ENCODE peak calls at places on chromosomes 13 and 19, in seven cellular contexts. N is B cell, Z is stomach, G is lower lobe of right lung, F is adrenal gland, J is left ventricle myocardium inferior, W is lower leg skin. H is an unnamed sample.

GRCh38 chr19:16252459-16253205 is 54.9 kb downstream of the AP1M1 start:
- DNase-seq in N (peak; percentile 70), Z (no peak), G (peak; percentile 67), F (peak; percentile 60), J (peak; percentile 38), W (no peak), H (no peak)

GRCh38 chr13:62060570-62060969 is 644.9 kb upstream of the PCDH20 start:
- DNase-seq in N (no peak), Z (no peak), G (no peak), F (no peak), J (no peak), W (no peak), H (no peak)

GRCh38 chr13:29441301-29441700 is 154.2 kb downstream of the SLC7A1 start:
- DNase-seq in N (no peak), Z (no peak), G (no peak), F (no peak), J (no peak), W (no peak), H (no peak)

GRCh38 chr19:40571005-40571318 is 5.7 kb upstream of the SHKBP1 start:
- DNase-seq in N (no peak), Z (no peak), G (no peak), F (no peak), J (no peak), W (no peak), H (no peak)

GRCh38 chr19:9914315-9915207 is 21.8 kb downstream of the OLFM2 start:
- DNase-seq in N (peak; percentile 78), Z (peak; percentile 72), G (peak; percentile 76), F (peak; percentile 86), J (peak; percentile 68), W (peak; percentile 93), H (peak; percentile 83)

GRCh38 chr13:110524484-110525254 is 36.9 kb downstream of the RAB20 start:
- DNase-seq in N (no peak), Z (peak; percentile 62), G (peak; percentile 76), F (no peak), J (peak; percentile 86), W (no peak), H (no peak)

GRCh38 chr13:102870677-102871415 is 25.0 kb downstream of the ERCC5 start:
- DNase-seq in N (peak; percentile 56), Z (peak; percentile 56), G (peak; percentile 62), F (peak; percentile 78), J (peak; percentile 37), W (no peak), H (peak; percentile 77)

GRCh38 chr13:32961724-32962123 is 54.5 kb upstream of the KL start:
- DNase-seq in N (no peak), Z (no peak), G (no peak), F (no peak), J (no peak), W (no peak), H (no peak)

GRCh38 chr19:1856698-1857603 is 6.4 kb downstream of the KLF16 start:
- DNase-seq in N (peak; percentile 95), Z (peak; percentile 92), G (peak; percentile 92), F (peak; percentile 96), J (peak; percentile 82), W (peak; percentile 97), H (no peak)

GRCh38 chr19:50567052-50567841 is 988 bp downstream of the LRRC4B start:
- DNase-seq in N (peak; percentile 66), Z (no peak), G (no peak), F (no peak), J (no peak), W (no peak), H (no peak)

DNA sequence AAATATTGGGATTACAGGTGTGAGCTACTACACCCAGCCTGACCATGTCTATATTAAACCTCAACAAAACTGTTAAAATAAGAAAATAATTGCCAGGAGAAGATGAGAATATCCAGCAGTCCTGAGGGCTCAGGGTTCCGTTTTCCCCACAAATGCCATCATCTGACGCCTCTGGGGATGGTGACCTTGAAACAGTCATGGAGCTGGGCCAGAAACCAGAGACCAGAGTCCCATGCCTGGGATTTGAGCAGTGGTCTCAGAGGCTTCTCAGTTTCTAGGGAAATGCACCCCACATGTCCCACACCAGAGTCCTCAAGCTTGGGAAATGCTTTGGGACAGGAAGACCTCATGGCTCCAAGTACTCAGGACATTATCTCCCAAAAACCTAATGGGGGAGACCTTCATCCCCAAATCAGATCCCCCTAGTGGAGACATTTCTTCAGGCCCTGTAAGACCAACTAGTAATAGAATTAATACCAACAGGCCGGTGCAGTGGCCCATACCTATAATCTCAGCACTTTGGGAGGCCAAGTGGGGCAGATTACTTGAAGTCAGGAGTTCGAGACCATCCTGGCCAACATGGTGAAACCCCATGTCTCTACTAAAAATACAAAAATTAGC is 2.9 kb upstream of the MAP1S start:
- DNase-seq in N (no peak), Z (no peak), G (no peak), F (no peak), J (no peak), W (no peak), H (no peak)
- TF ChIP-seq CTCF in N (no peak), Z (peak; percentile 20), G (no peak), F (peak; percentile 10), J (no peak), W (no peak), H (peak; percentile 44)

DNA sequence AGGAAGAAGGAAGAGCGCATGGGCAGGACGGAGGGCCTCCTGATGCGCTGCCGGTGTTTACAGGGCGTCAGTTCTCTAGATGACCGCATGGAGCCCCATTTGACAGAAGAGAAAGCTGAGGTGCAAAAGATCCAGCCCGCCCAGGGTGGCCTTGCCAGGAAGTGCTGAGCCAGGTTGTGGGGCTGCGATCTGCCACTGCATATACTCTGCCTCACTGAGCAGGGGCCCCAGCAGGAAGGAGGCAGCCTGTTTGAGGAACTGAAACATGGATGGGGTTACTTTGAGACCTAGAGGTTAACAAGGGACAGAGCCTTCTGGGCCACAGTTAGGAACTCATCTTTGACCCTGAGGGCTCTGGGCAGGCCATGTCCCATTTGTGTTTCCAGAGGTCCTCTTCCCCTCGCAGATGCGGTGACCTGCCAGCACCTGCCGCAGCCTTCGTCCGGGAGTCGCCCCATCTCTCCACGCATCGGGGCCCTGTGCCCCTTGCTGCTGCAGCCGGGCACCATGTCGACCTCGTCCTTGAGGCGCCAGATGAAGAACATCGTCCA is 3.2 kb downstream of the EPN1 start:
- DNase-seq in N (peak; percentile 89), Z (peak; percentile 43), G (peak; percentile 72), F (peak; percentile 71), J (peak; percentile 45), W (no peak), H (no peak)
- TF ChIP-seq CTCF in N (peak; percentile 54), Z (no peak), G (no peak), F (no peak), J (no peak), W (no peak), H (no peak)

DNA sequence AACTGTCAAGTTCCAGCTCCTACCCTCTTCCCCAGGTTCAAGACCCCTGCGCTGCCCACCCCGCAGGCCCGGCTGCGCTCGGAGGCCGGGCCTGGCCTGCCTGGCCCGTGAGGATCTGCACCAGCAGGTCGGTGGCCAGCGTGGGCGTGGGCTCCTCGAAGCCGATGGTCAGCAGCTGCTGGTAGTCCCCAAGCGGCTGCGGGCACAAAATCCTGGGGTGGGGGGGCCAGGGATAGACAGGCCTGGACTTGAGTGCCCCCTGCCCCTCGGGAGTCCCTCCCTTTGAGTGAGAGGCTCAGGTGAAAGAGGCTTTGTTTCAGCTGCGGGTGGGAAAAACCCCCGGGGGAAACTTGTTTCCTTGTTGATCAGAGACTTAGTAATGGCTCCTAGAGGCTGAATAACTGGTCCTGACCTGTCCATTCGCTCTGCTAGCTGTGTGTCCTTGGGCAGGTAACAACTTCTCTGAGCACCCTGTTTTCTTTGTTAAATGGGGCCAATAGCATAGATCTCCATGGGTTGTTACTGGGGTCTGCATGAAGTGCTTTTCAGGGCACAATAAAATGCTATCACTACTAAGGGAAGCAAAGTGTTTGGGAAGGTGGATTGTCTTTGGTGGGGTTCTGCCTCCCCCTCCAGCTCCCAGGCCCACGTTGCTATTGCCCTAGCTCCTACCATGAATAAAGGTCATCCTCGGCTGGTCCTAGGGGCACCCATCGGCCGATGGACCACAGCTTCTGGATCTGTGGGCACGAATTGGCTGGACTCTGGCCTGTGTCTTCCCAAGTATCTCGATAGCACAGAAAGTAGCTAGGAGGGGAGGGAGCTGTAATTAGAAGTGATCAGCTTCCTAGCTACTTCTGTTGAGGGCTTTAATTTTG is 3.5 kb downstream of the C19orf67 start:
- DNase-seq in N (peak; percentile 71), Z (peak; percentile 45), G (peak; percentile 83), F (peak; percentile 78), J (peak; percentile 45), W (no peak), H (no peak)
- TF ChIP-seq CTCF in N (peak; percentile 10), Z (no peak), G (no peak), F (no peak), J (no peak), W (no peak), H (no peak)

DNA sequence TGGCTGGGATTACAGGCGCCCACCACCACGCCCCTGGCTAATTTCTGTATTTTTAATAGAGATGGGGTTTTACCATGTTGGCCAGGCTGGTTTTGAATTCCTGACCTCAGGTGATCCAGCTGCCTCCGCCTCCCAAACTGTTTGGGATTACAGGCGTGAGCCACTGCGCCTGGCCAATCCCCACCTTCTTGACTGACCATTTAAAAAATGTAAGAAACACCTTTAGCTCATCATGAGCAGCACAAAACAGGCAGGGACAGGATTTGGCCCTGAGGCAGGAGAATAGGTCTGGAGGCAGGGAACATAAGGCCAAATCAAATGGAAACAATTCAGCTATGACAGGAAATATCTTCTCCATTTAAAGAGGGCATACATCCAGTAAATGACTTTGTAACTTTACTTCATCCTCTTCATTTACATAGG is 1.4 kb upstream of the MPV17L2 start:
- DNase-seq in N (no peak), Z (no peak), G (no peak), F (no peak), J (no peak), W (no peak), H (no peak)
- TF ChIP-seq CTCF in N (no peak), Z (no peak), G (no peak), F (no peak), J (no peak), W (no peak), H (no peak)

GRCh38 chr13:98598043-98598442 is 21.1 kb upstream of the STK24 start:
- DNase-seq in N (no peak), Z (no peak), G (no peak), F (no peak), J (no peak), W (no peak), H (no peak)
- TF ChIP-seq CTCF in N (no peak), Z (no peak), G (peak; percentile 22), F (peak; percentile 27), J (peak; percentile 42), W (no peak), H (no peak)

GRCh38 chr19:14097532-14098151 is 7.1 kb upstream of the SAMD1 start:
- DNase-seq in N (no peak), Z (no peak), G (no peak), F (no peak), J (no peak), W (no peak), H (no peak)
- TF ChIP-seq CTCF in N (no peak), Z (no peak), G (no peak), F (peak; percentile 36), J (peak; percentile 46), W (no peak), H (peak; percentile 14)

GRCh38 chr19:56837492-56837891 is 3.0 kb downstream of the PEG3 start:
- DNase-seq in N (no peak), Z (peak; percentile 31), G (peak; percentile 71), F (peak; percentile 93), J (peak; percentile 75), W (peak; percentile 89), H (no peak)
- TF ChIP-seq CTCF in N (no peak), Z (peak; percentile 30), G (peak; percentile 43), F (peak; percentile 86), J (peak; percentile 66), W (no peak), H (no peak)